ENCODE peak calls at places on chromosome 5, in five cellular contexts. M is NB4; X is posterior cingulate gyrus; J is stimulated activated CD4-positive, alpha-beta T cell treated with anti-CD3 and anti-CD28 coated beads, Interleukin-4, amount 100 ng/mL, for 24 hours; O is NAMALWA. Y is an unnamed sample.

GRCh38 chr5:16736158-16736994 is 119.6 kb upstream of the RETREG1 start:
- DNase-seq in X (no peak), J (no peak), M (no peak), O (no peak), Y (peak; percentile 21)

GRCh38 chr5:181205735-181206401 is 872 bp upstream of the TRIM7 start:
- DNase-seq in O (no peak), M (no peak), J (peak; percentile 35), X (no peak), Y (no peak)

GRCh38 chr5:40089269-40089668 is 590.4 kb upstream of the PTGER4 start:
- DNase-seq in M (peak; percentile 34), J (no peak), X (no peak), O (peak; percentile 28), Y (no peak)

GRCh38 chr5:139646912-139647391 is 1.2 kb upstream of the CXXC5 start:
- DNase-seq in O (no peak), M (peak; percentile 92), J (no peak), X (no peak), Y (peak; percentile 49)

GRCh38 chr5:86546050-86546449 is 71.7 kb upstream of the COX7C start:
- DNase-seq in M (no peak), O (no peak), X (no peak), J (no peak), Y (no peak)

GRCh38 chr5:67094476-67095300 is 101.9 kb downstream of the CD180 start:
- DNase-seq in J (no peak), O (no peak), M (no peak), X (no peak), Y (no peak)

GRCh38 chr5:102295534-102296228 is 403 bp downstream of the SLCO4C1 start:
- DNase-seq in O (no peak), M (peak; percentile 24), X (no peak), J (no peak), Y (no peak)

GRCh38 chr5:44847453-44847852 is 38.7 kb downstream of the MRPS30 start:
- DNase-seq in M (no peak), J (no peak), O (no peak), X (no peak), Y (no peak)

GRCh38 chr5:65854931-65855330 is 71.4 kb upstream of the ERBIN start:
- DNase-seq in X (no peak), J (no peak), O (no peak), M (no peak), Y (no peak)

GRCh38 chr5:34756781-34757624 is 82.0 kb upstream of the TTC23L start:
- DNase-seq in M (no peak), J (no peak), O (no peak), X (no peak), Y (no peak)

GRCh38 chr5:154198611-154199230 is 8.2 kb downstream of the GALNT10 start:
- DNase-seq in M (no peak), X (no peak), J (no peak), O (no peak), Y (no peak)

GRCh38 chr5:151745071-151745705 is 13.2 kb downstream of the ATOX1 start:
- DNase-seq in O (no peak), X (peak; percentile 86), J (peak; percentile 18), M (no peak), Y (no peak)

GRCh38 chr5:178236685-178237084 is 4.1 kb upstream of the PHYKPL start:
- DNase-seq in X (no peak), J (no peak), O (no peak), M (no peak), Y (no peak)

GRCh38 chr5:151924564-151925395 is at the start of gene GLRA1:
- DNase-seq in X (peak; percentile 15), O (peak; percentile 20), M (peak; percentile 65), J (peak; percentile 41), Y (peak; percentile 55)

GRCh38 chr5:14872070-14872989 is 752 bp upstream of the ANKH start:
- DNase-seq in X (peak; percentile 63), J (peak; percentile 67), M (peak; percentile 64), O (peak; percentile 64), Y (peak; percentile 22)

GRCh38 chr5:177491429-177491945 is 5.9 kb downstream of the PDLIM7 start:
- DNase-seq in M (peak; percentile 56), J (no peak), O (peak; percentile 76), X (no peak), Y (no peak)

GRCh38 chr5:2914991-2915484 is 163.6 kb upstream of the IRX2 start:
- DNase-seq in M (no peak), O (no peak), X (no peak), J (no peak), Y (no peak)

GRCh38 chr5:178360231-178360925 is 127.8 kb upstream of the PHYKPL start:
- DNase-seq in M (no peak), X (no peak), O (no peak), J (no peak), Y (no peak)

GRCh38 chr5:147484708-147485020 is 25.2 kb downstream of the DPYSL3 start:
- DNase-seq in J (no peak), O (no peak), M (no peak), X (no peak), Y (no peak)

GRCh38 chr5:135487839-135488514 is 35.8 kb upstream of the TIFAB start:
- DNase-seq in J (no peak), M (no peak), X (no peak), O (no peak), Y (no peak)

GRCh38 chr5:179377421-179378115 is 32.3 kb upstream of the ADAMTS2 start:
- DNase-seq in O (no peak), J (no peak), X (no peak), M (no peak), Y (no peak)

Y was measured in Kasumi-1.